ENCODE peak calls at places on chromosomes 11 and 22, in four cellular contexts. One of them, this sample, is unnamed.
A peak's percentile ranks its signal among the peaks of the same experiment; 100 is the strongest.

GRCh38 chr22:31800065-31800464 is 46.2 kb downstream of the DEPDC5 start:
- DNase-seq in HCT116: peak; percentile 39
- DNase-seq in HFFc6: peak; percentile 22
- DNase-seq in GM20000: no peak
- DNase-seq in this sample: no peak

GRCh38 chr11:86192858-86193257 is 51.7 kb upstream of the EED start:
- DNase-seq in HCT116: no peak
- DNase-seq in HFFc6: no peak
- DNase-seq in GM20000: no peak
- DNase-seq in this sample: no peak

GRCh38 chr11:46300270-46300669 is 22.8 kb downstream of the CREB3L1 start:
- DNase-seq in HCT116: no peak
- DNase-seq in HFFc6: no peak
- DNase-seq in GM20000: no peak
- DNase-seq in this sample: no peak

GRCh38 chr11:25860677-25861445 is 471.1 kb upstream of the ANO3 start:
- DNase-seq in HCT116: no peak
- DNase-seq in HFFc6: no peak
- DNase-seq in GM20000: no peak
- DNase-seq in this sample: no peak

GRCh38 chr22:30612789-30613188 is 5.8 kb downstream of the TCN2 start:
- DNase-seq in HCT116: no peak
- DNase-seq in HFFc6: no peak
- DNase-seq in GM20000: no peak
- DNase-seq in this sample: no peak

GRCh38 chr11:20668844-20669832 is at the start of gene NELL1:
- DNase-seq in HCT116: no peak
- DNase-seq in HFFc6: no peak
- DNase-seq in GM20000: no peak
- DNase-seq in this sample: no peak

GRCh38 chr11:126561327-126561893 is 205.9 kb downstream of the ST3GAL4 start:
- DNase-seq in HCT116: no peak
- DNase-seq in HFFc6: peak; percentile 37
- DNase-seq in GM20000: peak; percentile 58
- DNase-seq in this sample: peak; percentile 46

GRCh38 chr22:22598144-22598543 is 39.1 kb upstream of the PRAME start:
- DNase-seq in HCT116: no peak
- DNase-seq in HFFc6: no peak
- DNase-seq in GM20000: no peak
- DNase-seq in this sample: no peak

GRCh38 chr11:16352707-16353106 is 3.6 kb downstream of the SOX6 start:
- DNase-seq in HCT116: no peak
- DNase-seq in HFFc6: no peak
- DNase-seq in GM20000: no peak
- DNase-seq in this sample: no peak

GRCh38 chr11:107961480-107961879 is 33.2 kb downstream of the RAB39A start:
- DNase-seq in HCT116: no peak
- DNase-seq in HFFc6: no peak
- DNase-seq in GM20000: peak; percentile 22
- DNase-seq in this sample: no peak

GRCh38 chr11:131885371-131885770 is 515.0 kb downstream of the NTM start:
- DNase-seq in HCT116: no peak
- DNase-seq in HFFc6: no peak
- DNase-seq in GM20000: no peak
- DNase-seq in this sample: no peak

GRCh38 chr22:24803064-24803542 is 2.9 kb upstream of the SGSM1 start:
- DNase-seq in HCT116: peak; percentile 70
- DNase-seq in HFFc6: peak; percentile 12
- DNase-seq in GM20000: peak; percentile 69
- DNase-seq in this sample: peak; percentile 65

GRCh38 chr11:44539971-44540370 is 25.5 kb upstream of the CD82 start:
- DNase-seq in HCT116: no peak
- DNase-seq in HFFc6: no peak
- DNase-seq in GM20000: no peak
- DNase-seq in this sample: no peak

GRCh38 chr11:57180141-57180561 is 1.6 kb upstream of the LRRC55 start:
- DNase-seq in HCT116: no peak
- DNase-seq in HFFc6: no peak
- DNase-seq in GM20000: no peak
- DNase-seq in this sample: no peak

GRCh38 chr11:119056397-119056999 is 507 bp downstream of the HYOU1 start:
- DNase-seq in HCT116: no peak
- DNase-seq in HFFc6: no peak
- DNase-seq in GM20000: peak; percentile 47
- DNase-seq in this sample: peak; percentile 39

GRCh38 chr22:27348634-27349033 is 452.9 kb downstream of the MN1 start:
- DNase-seq in HCT116: no peak
- DNase-seq in HFFc6: peak; percentile 26
- DNase-seq in GM20000: no peak
- DNase-seq in this sample: no peak

GRCh38 chr11:107719557-107720304 is 7.9 kb upstream of the SLN start:
- DNase-seq in HCT116: no peak
- DNase-seq in HFFc6: no peak
- DNase-seq in GM20000: no peak
- DNase-seq in this sample: no peak

GRCh38 chr22:46572911-46573780 is 35.7 kb upstream of the CELSR1 start:
- DNase-seq in HCT116: no peak
- DNase-seq in HFFc6: no peak
- DNase-seq in GM20000: no peak
- DNase-seq in this sample: no peak

DNA sequence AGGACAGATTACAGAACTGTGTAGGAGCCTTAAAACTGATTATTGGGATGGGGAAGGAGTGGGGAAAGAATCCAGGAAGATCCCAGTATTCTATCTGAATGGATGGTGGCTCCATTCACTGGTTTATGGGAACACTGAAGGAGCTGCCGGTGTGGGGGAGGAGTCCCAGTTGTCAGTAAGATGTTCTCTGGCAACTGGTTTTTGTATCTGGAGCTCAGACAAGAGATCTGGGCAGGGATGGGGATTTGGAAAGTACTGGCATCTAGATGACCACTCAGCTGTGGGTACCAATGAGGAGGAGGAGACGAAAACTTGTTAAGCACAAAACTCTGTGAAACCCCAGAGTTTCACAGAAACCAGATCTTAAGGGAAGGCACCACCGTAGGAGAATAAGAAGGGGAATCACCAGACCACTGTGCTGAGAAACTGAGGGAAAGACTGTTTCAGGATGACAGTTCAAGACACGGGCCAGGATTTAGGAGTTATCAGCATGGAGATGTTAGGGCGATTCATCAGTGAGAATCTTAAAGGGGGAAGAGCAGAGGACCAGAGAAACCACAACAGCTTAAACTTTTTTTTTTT is 28.1 kb downstream of the LDLRAD3 start:
- DNase-seq in HCT116: no peak
- DNase-seq in HFFc6: no peak
- DNase-seq in GM20000: no peak
- DNase-seq in this sample: no peak
- TF ChIP-seq CTCF in HCT116: no peak
- TF ChIP-seq CTCF in HFFc6: no peak
- TF ChIP-seq CTCF in GM20000: no peak
- TF ChIP-seq CTCF in this sample: no peak

GRCh38 chr11:36056160-36056751 is 112.4 kb downstream of the LDLRAD3 start:
- DNase-seq in HCT116: no peak
- DNase-seq in HFFc6: peak; percentile 16
- DNase-seq in GM20000: peak; percentile 23
- DNase-seq in this sample: peak; percentile 20
- TF ChIP-seq CTCF in HCT116: peak; percentile 81
- TF ChIP-seq CTCF in HFFc6: peak; percentile 83
- TF ChIP-seq CTCF in GM20000: peak; percentile 56
- TF ChIP-seq CTCF in this sample: peak; percentile 30

DNA sequence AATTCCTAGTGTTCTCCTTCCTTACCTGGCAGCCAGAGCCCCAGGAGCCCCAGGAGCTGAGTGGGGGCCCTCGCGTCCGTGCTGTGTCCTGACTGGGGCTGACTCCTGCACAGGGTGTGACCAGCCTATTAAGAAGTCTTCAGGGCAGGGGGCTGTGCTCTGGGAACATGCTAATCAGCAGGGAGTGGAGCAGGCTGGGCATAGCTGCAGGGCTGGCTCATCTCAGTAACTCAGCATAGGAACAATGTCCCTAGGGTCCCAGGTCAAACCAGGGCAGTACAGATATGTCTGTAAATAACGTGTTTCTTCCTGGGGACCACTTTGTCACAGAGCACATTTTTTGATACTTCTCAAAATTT is 74.1 kb downstream of the GAB4 start:
- DNase-seq in HCT116: no peak
- DNase-seq in HFFc6: no peak
- DNase-seq in GM20000: no peak
- DNase-seq in this sample: no peak
- TF ChIP-seq CTCF in HCT116: no peak
- TF ChIP-seq CTCF in HFFc6: no peak
- TF ChIP-seq CTCF in GM20000: no peak
- TF ChIP-seq CTCF in this sample: no peak

GRCh38 chr22:49929553-49929979 is 11.1 kb downstream of the CRELD2 start:
- DNase-seq in HCT116: no peak
- DNase-seq in HFFc6: no peak
- DNase-seq in GM20000: peak; percentile 92
- DNase-seq in this sample: peak; percentile 83
- TF ChIP-seq CTCF in HCT116: peak; percentile 67
- TF ChIP-seq CTCF in HFFc6: peak; percentile 95
- TF ChIP-seq CTCF in GM20000: peak; percentile 87
- TF ChIP-seq CTCF in this sample: peak; percentile 92

GRCh38 chr11:101844608-101845007 is 70.2 kb upstream of the CEP126 start:
- DNase-seq in HCT116: no peak
- DNase-seq in HFFc6: no peak
- DNase-seq in GM20000: no peak
- DNase-seq in this sample: no peak

GRCh38 chr11:101848262-101848661 is 66.5 kb upstream of the CEP126 start:
- DNase-seq in HCT116: no peak
- DNase-seq in HFFc6: no peak
- DNase-seq in GM20000: no peak
- DNase-seq in this sample: no peak
- TF ChIP-seq CTCF in HCT116: peak; percentile 49
- TF ChIP-seq CTCF in HFFc6: peak; percentile 85
- TF ChIP-seq CTCF in GM20000: no peak
- TF ChIP-seq CTCF in this sample: peak; percentile 16

GRCh38 chr11:15258433-15259350 is 144.0 kb downstream of the INSC start:
- DNase-seq in HCT116: peak; percentile 51
- DNase-seq in HFFc6: no peak
- DNase-seq in GM20000: no peak
- DNase-seq in this sample: no peak
- TF ChIP-seq CTCF in HCT116: peak; percentile 42
- TF ChIP-seq CTCF in HFFc6: no peak
- TF ChIP-seq CTCF in GM20000: no peak
- TF ChIP-seq CTCF in this sample: no peak

GRCh38 chr11:64750361-64751054 is 6.6 kb upstream of the RASGRP2 start:
- DNase-seq in HCT116: no peak
- DNase-seq in HFFc6: no peak
- DNase-seq in GM20000: no peak
- DNase-seq in this sample: no peak
- TF ChIP-seq CTCF in HCT116: no peak
- TF ChIP-seq CTCF in HFFc6: peak; percentile 40
- TF ChIP-seq CTCF in GM20000: no peak
- TF ChIP-seq CTCF in this sample: no peak

GRCh38 chr11:2816941-2817421 is 68.6 kb downstream of the CDKN1C start:
- DNase-seq in HCT116: no peak
- DNase-seq in HFFc6: peak; percentile 45
- DNase-seq in GM20000: no peak
- DNase-seq in this sample: no peak

GRCh38 chr11:2819316-2819715 is 66.3 kb downstream of the CDKN1C start:
- DNase-seq in HCT116: no peak
- DNase-seq in HFFc6: no peak
- DNase-seq in GM20000: no peak
- DNase-seq in this sample: no peak

GRCh38 chr11:2818021-2818420 is 67.6 kb downstream of the CDKN1C start:
- DNase-seq in HCT116: no peak
- DNase-seq in HFFc6: no peak
- DNase-seq in GM20000: no peak
- DNase-seq in this sample: no peak

GRCh38 chr11:2817431-2817830 is 68.1 kb downstream of the CDKN1C start:
- DNase-seq in HCT116: no peak
- DNase-seq in HFFc6: no peak
- DNase-seq in GM20000: no peak
- DNase-seq in this sample: no peak

DNA sequence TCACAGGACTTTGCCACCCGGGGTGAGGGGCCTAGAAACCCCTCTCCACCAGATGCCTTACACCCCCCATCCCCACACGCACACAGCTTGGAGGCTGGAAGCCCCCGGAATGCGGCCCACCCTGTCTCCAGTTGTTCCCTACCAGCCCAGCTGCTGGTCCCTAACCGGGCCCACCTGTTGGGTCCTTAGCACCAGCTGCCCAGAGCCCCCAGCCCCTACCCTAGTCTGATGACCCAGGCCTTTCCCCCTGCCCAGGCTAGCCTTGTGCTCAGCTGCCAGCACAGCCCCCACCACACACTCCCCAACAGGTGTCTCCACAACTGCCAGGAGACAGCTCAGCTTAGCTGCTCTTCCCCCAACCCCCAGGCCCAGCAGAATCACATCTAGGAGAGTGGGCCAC is 67.1 kb downstream of the CDKN1C start:
- DNase-seq in HCT116: no peak
- DNase-seq in HFFc6: no peak
- DNase-seq in GM20000: no peak
- DNase-seq in this sample: no peak
- TF ChIP-seq CTCF in HCT116: no peak
- TF ChIP-seq CTCF in HFFc6: no peak
- TF ChIP-seq CTCF in GM20000: no peak
- TF ChIP-seq CTCF in this sample: no peak